ENCODE peak calls at places on chromosomes 5 and 9, in ten cellular contexts. S, X, Y, U, Z, M, F, K, P and A are unnamed samples.

GRCh38 chr9:70563437-70564204 is 149.2 kb upstream of the KLF9 start:
- DNase-seq in S (peak), X (peak), Y (no peak), U (no peak), Z (no peak), M (no peak), F (peak), K (peak), P (peak), A (no peak)

GRCh38 chr5:68884893-68885292 is 208.9 kb upstream of the SLC30A5 start:
- DNase-seq in S (peak), X (no peak), Y (peak), U (no peak), Z (no peak), M (no peak), F (no peak), K (no peak), P (no peak), A (no peak)

GRCh38 chr5:142819292-142819691 is 49.1 kb downstream of the ARHGAP26 start:
- DNase-seq in S (no peak), X (no peak), Y (no peak), U (no peak), Z (no peak), M (no peak), F (no peak), K (no peak), P (no peak), A (no peak)

GRCh38 chr9:112529316-112529715 is 42.7 kb downstream of the KIAA1958 start:
- DNase-seq in S (no peak), X (no peak), Y (no peak), U (no peak), Z (no peak), M (no peak), F (no peak), K (no peak), P (no peak), A (no peak)

GRCh38 chr5:64869419-64869818 is 100.7 kb downstream of the CWC27 start:
- DNase-seq in S (peak), X (no peak), Y (no peak), U (no peak), Z (no peak), M (no peak), F (peak), K (no peak), P (no peak), A (no peak)

GRCh38 chr9:4277531-4277991 is 22.3 kb downstream of the GLIS3 start:
- DNase-seq in S (peak), X (no peak), Y (no peak), U (no peak), Z (no peak), M (no peak), F (no peak), K (no peak), P (no peak), A (no peak)

GRCh38 chr9:13863112-13863511 is 450.8 kb downstream of the NFIB start:
- DNase-seq in S (no peak), X (no peak), Y (peak), U (peak), Z (peak), M (no peak), F (no peak), K (no peak), P (no peak), A (no peak)

GRCh38 chr9:95481000-95481399 is 35.8 kb downstream of the PTCH1 start:
- DNase-seq in S (no peak), X (peak), Y (no peak), U (no peak), Z (no peak), M (no peak), F (no peak), K (no peak), P (no peak), A (no peak)

GRCh38 chr5:72387985-72388384 is 67.8 kb downstream of the PTCD2 start:
- DNase-seq in S (peak), X (no peak), Y (no peak), U (no peak), Z (no peak), M (no peak), F (peak), K (no peak), P (no peak), A (no peak)

GRCh38 chr9:135582966-135583685 is 21.6 kb downstream of the PAEP start:
- DNase-seq in S (no peak), X (no peak), Y (no peak), U (no peak), Z (no peak), M (no peak), F (no peak), K (no peak), P (no peak), A (no peak)

GRCh38 chr5:124605516-124605915 is 140.9 kb downstream of the ZNF608 start:
- DNase-seq in S (no peak), X (no peak), Y (peak), U (no peak), Z (no peak), M (no peak), F (no peak), K (no peak), P (no peak), A (no peak)

GRCh38 chr5:124438390-124439380 is 307.8 kb downstream of the ZNF608 start:
- DNase-seq in S (no peak), X (no peak), Y (peak), U (no peak), Z (no peak), M (peak), F (no peak), K (no peak), P (no peak), A (no peak)

GRCh38 chr5:25713259-25713658 is 1068.5 kb upstream of the CDH10 start:
- DNase-seq in S (no peak), X (no peak), Y (no peak), U (no peak), Z (no peak), M (no peak), F (no peak), K (no peak), P (no peak), A (no peak)

GRCh38 chr5:135105105-135105484 is 71.1 kb upstream of the PITX1 start:
- DNase-seq in S (no peak), X (no peak), Y (no peak), U (no peak), Z (no peak), M (no peak), F (no peak), K (no peak), P (no peak), A (no peak)

GRCh38 chr9:119365291-119366027 is 3.8 kb downstream of the BRINP1 start:
- DNase-seq in S (peak), X (no peak), Y (peak), U (no peak), Z (no peak), M (peak), F (peak), K (no peak), P (no peak), A (peak)

GRCh38 chr9:128912270-128912853 is 8.4 kb upstream of the PHYHD1 start:
- DNase-seq in S (peak), X (no peak), Y (no peak), U (no peak), Z (no peak), M (no peak), F (peak), K (no peak), P (no peak), A (no peak)

GRCh38 chr5:129125819-129126218 is 31.3 kb downstream of the ISOC1 start:
- DNase-seq in S (no peak), X (no peak), Y (no peak), U (no peak), Z (no peak), M (no peak), F (no peak), K (peak), P (no peak), A (no peak)

GRCh38 chr9:89153618-89154017 is 25.0 kb downstream of the SHC3 start:
- DNase-seq in S (peak), X (peak), Y (no peak), U (no peak), Z (no peak), M (no peak), F (peak), K (no peak), P (peak), A (no peak)

GRCh38 chr9:128175743-128176142 is 15.6 kb downstream of the CIZ1 start:
- DNase-seq in S (no peak), X (no peak), Y (no peak), U (no peak), Z (no peak), M (no peak), F (no peak), K (no peak), P (no peak), A (no peak)

GRCh38 chr5:115450741-115451140 is 93.8 kb downstream of the FEM1C start:
- DNase-seq in S (peak), X (no peak), Y (no peak), U (no peak), Z (no peak), M (no peak), F (peak), K (peak), P (no peak), A (no peak)

GRCh38 chr9:136564379-136564988 is 18.6 kb upstream of the NOTCH1 start:
- DNase-seq in S (peak), X (no peak), Y (no peak), U (peak), Z (peak), M (no peak), F (peak), K (peak), P (no peak), A (no peak)

GRCh38 chr9:7967851-7968250 is 168.3 kb upstream of the DMAC1 start:
- DNase-seq in S (no peak), X (no peak), Y (no peak), U (no peak), Z (no peak), M (no peak), F (no peak), K (no peak), P (no peak), A (no peak)

GRCh38 chr5:110441035-110441434 is 285.4 kb downstream of the TMEM232 start:
- DNase-seq in S (peak), X (no peak), Y (no peak), U (no peak), Z (no peak), M (peak), F (no peak), K (peak), P (no peak), A (no peak)

GRCh38 chr5:137470111-137470920 is 28.8 kb downstream of the SPOCK1 start:
- DNase-seq in S (peak), X (no peak), Y (no peak), U (peak), Z (no peak), M (no peak), F (peak), K (no peak), P (no peak), A (no peak)

GRCh38 chr9:113876806-113877236 is 712 bp downstream of the ZNF618 start:
- DNase-seq in S (no peak), X (no peak), Y (peak), U (no peak), Z (no peak), M (peak), F (no peak), K (no peak), P (no peak), A (no peak)

GRCh38 chr5:68149189-68149588 is 66.4 kb upstream of the PIK3R1 start:
- DNase-seq in S (peak), X (no peak), Y (no peak), U (no peak), Z (no peak), M (no peak), F (no peak), K (no peak), P (no peak), A (no peak)

GRCh38 chr5:149256451-149256850 is 15.2 kb upstream of the AFAP1L1 start:
- DNase-seq in S (peak), X (no peak), Y (no peak), U (no peak), Z (no peak), M (no peak), F (peak), K (no peak), P (no peak), A (no peak)

GRCh38 chr9:136537896-136538598 is 7.8 kb downstream of the NOTCH1 start:
- DNase-seq in S (peak), X (no peak), Y (no peak), U (no peak), Z (no peak), M (no peak), F (no peak), K (no peak), P (no peak), A (no peak)

GRCh38 chr9:26940779-26941178 is 6.3 kb downstream of the PLAA start:
- DNase-seq in S (no peak), X (no peak), Y (no peak), U (no peak), Z (no peak), M (no peak), F (no peak), K (no peak), P (no peak), A (no peak)

GRCh38 chr5:118968925-118969375 is 19.4 kb downstream of the DTWD2 start:
- DNase-seq in S (peak), X (no peak), Y (no peak), U (peak), Z (no peak), M (no peak), F (no peak), K (no peak), P (no peak), A (no peak)

GRCh38 chr5:168023190-168023589 is 268.3 kb upstream of the WWC1 start:
- DNase-seq in S (no peak), X (no peak), Y (peak), U (peak), Z (peak), M (no peak), F (no peak), K (no peak), P (no peak), A (peak)

GRCh38 chr9:113919825-113920224 is 43.7 kb downstream of the ZNF618 start:
- DNase-seq in S (no peak), X (no peak), Y (no peak), U (no peak), Z (no peak), M (no peak), F (no peak), K (no peak), P (no peak), A (no peak)